ENCODE peak calls at places on chromosomes 4 and X, in seven cellular contexts. S, F, V, H, C, X and J are unnamed samples.

GRCh38 chrX:133676344-133677122 is 261.2 kb upstream of the GPC4 start:
- DNase-seq in X (peak), F (no peak), H (no peak), C (peak), V (no peak), S (no peak), J (no peak)

GRCh38 chr4:76459291-76459723 is 24.3 kb downstream of the SHROOM3 start:
- DNase-seq in X (no peak), V (peak), F (no peak), H (peak), C (no peak), S (no peak), J (peak)

GRCh38 chr4:3046149-3046548 is 28.2 kb downstream of the HTT-AS start:
- DNase-seq in X (no peak), F (no peak), V (no peak), S (no peak), H (no peak), C (no peak), J (no peak)

GRCh38 chr4:86653237-86653865 is 59.2 kb downstream of the PTPN13 start:
- DNase-seq in F (no peak), H (peak), X (no peak), V (no peak), C (no peak), S (no peak), J (peak)

GRCh38 chr4:73726000-73726399 is 14.4 kb upstream of the CXCL8 start:
- DNase-seq in V (peak), X (no peak), S (no peak), H (no peak), C (no peak), F (peak), J (no peak)

GRCh38 chr4:73676881-73677323 is 56.7 kb upstream of the RASSF6 start:
- DNase-seq in C (peak), F (no peak), X (peak), H (no peak), V (peak), S (no peak), J (no peak)

GRCh38 chrX:107448625-107449468 is 605 bp upstream of the FRMPD3 start:
- DNase-seq in C (no peak), X (peak), F (no peak), S (no peak), H (peak), V (no peak), J (peak)

GRCh38 chr4:85747871-85748491 is 273.0 kb downstream of the ARHGAP24 start:
- DNase-seq in H (peak), X (peak), S (no peak), V (peak), C (peak), F (peak), J (peak)

GRCh38 chr4:83285022-83285387 is 407 bp upstream of the COQ2 start:
- DNase-seq in S (no peak), V (peak), X (no peak), F (no peak), H (peak), C (no peak), J (no peak)

GRCh38 chrX:25207803-25208202 is 192.0 kb upstream of the ARX start:
- DNase-seq in C (no peak), S (no peak), H (no peak), X (no peak), F (no peak), V (no peak), J (no peak)

GRCh38 chrX:134886201-134886600 is 104.6 kb upstream of the SMIM10 start:
- DNase-seq in V (peak), C (no peak), S (no peak), H (no peak), X (no peak), F (no peak), J (no peak)

GRCh38 chr4:80007745-80008149 is 65.3 kb downstream of the ANTXR2 start:
- DNase-seq in S (no peak), F (no peak), X (no peak), V (no peak), H (no peak), C (no peak), J (no peak)

GRCh38 chrX:18984381-18985185 is 669 bp upstream of the PHKA2 start:
- DNase-seq in C (peak), H (peak), X (peak), F (peak), V (peak), S (peak), J (peak)

GRCh38 chr4:111602848-111603247 is 542.4 kb upstream of the FAM241A start:
- DNase-seq in X (no peak), S (no peak), V (peak), F (no peak), C (no peak), H (no peak), J (no peak)

GRCh38 chr4:22999419-22999818 is 306.7 kb downstream of the GBA3 start:
- DNase-seq in V (no peak), X (no peak), S (no peak), C (no peak), F (no peak), H (no peak), J (no peak)

GRCh38 chr4:141458501-141458900 is 177.9 kb upstream of the IL15 start:
- DNase-seq in V (no peak), X (no peak), S (no peak), H (no peak), C (no peak), F (no peak), J (no peak)

GRCh38 chrX:119753639-119754257 is 4.6 kb upstream of the SOWAHD start:
- DNase-seq in H (peak), X (peak), C (no peak), F (no peak), V (peak), S (no peak), J (no peak)

GRCh38 chrX:3962511-3963350 is 249.3 kb upstream of the PRKX start:
- DNase-seq in V (peak), F (no peak), S (no peak), X (peak), H (peak), C (peak), J (peak)

GRCh38 chrX:72676465-72676864 is 37.6 kb downstream of the PHKA1 start:
- DNase-seq in V (no peak), C (no peak), H (no peak), S (no peak), X (no peak), F (no peak), J (no peak)

GRCh38 chrX:69065451-69065850 is 99.8 kb downstream of the PJA1 start:
- DNase-seq in F (no peak), S (no peak), H (no peak), C (no peak), X (no peak), V (peak), J (no peak)

GRCh38 chrX:31497086-31497485 is 425.2 kb upstream of the FTHL17 start:
- DNase-seq in C (no peak), S (no peak), H (no peak), F (no peak), X (no peak), V (peak), J (no peak)

GRCh38 chr4:37424753-37425152 is 180.2 kb downstream of the NWD2 start:
- DNase-seq in C (no peak), H (no peak), V (no peak), F (no peak), S (no peak), X (no peak), J (no peak)

GRCh38 chr4:122776916-122777315 is 44.4 kb downstream of the BBS12 start:
- DNase-seq in X (no peak), S (no peak), V (peak), C (peak), H (peak), F (no peak), J (no peak)

GRCh38 chrX:21960569-21960968 is 20.1 kb downstream of the SMS start:
- DNase-seq in F (no peak), H (no peak), S (no peak), V (peak), X (no peak), C (no peak), J (no peak)

GRCh38 chrX:147898951-147899350 is 12.8 kb upstream of the FMR1 start:
- DNase-seq in S (no peak), H (no peak), V (no peak), X (no peak), F (no peak), C (no peak), J (no peak)

GRCh38 chr4:137961051-137961438 is 281.1 kb downstream of the SLC7A11 start:
- DNase-seq in H (no peak), F (peak), S (no peak), C (no peak), V (peak), X (no peak), J (no peak)

GRCh38 chr4:110675406-110675805 is 52.5 kb upstream of the PITX2 start:
- DNase-seq in S (no peak), V (no peak), F (no peak), C (no peak), H (no peak), X (no peak), J (no peak)

GRCh38 chr4:73770917-73771316 is 30.5 kb downstream of the CXCL8 start:
- DNase-seq in V (no peak), F (no peak), C (peak), H (no peak), S (no peak), X (peak), J (no peak)

GRCh38 chrX:88526385-88526784 is 220.6 kb upstream of the CPXCR1 start:
- DNase-seq in H (no peak), S (no peak), X (no peak), F (no peak), C (no peak), V (no peak), J (no peak)

GRCh38 chr4:7040760-7041159 is 2.4 kb upstream of the TADA2B start:
- DNase-seq in C (no peak), F (no peak), X (no peak), H (no peak), S (no peak), V (no peak), J (no peak)

GRCh38 chr4:86757468-86757867 is 91.7 kb downstream of the SLC10A6 start:
- DNase-seq in S (no peak), V (no peak), C (no peak), H (no peak), X (no peak), F (no peak), J (no peak)

GRCh38 chr4:48756689-48757220 is 23.3 kb downstream of the FRYL start:
- DNase-seq in C (no peak), H (no peak), F (no peak), S (no peak), X (no peak), V (peak), J (no peak)

GRCh38 chr4:46844325-46844917 is 64.6 kb downstream of the COX7B2 start:
- DNase-seq in H (peak), S (peak), X (peak), C (no peak), V (peak), F (peak), J (peak)

GRCh38 chrX:131762802-131763234 is 218.9 kb downstream of the OR13H1 start:
- DNase-seq in V (no peak), C (no peak), H (no peak), F (peak), S (no peak), X (peak), J (no peak)

GRCh38 chr4:36310793-36311192 is 29.4 kb downstream of the DTHD1 start:
- DNase-seq in S (no peak), X (no peak), V (no peak), C (no peak), F (no peak), H (no peak), J (no peak)

GRCh38 chr4:145840162-145840768 is 98.4 kb downstream of the ZNF827 start:
- DNase-seq in S (peak), C (no peak), V (peak), X (peak), F (no peak), H (peak), J (no peak)